ENCODE peak calls at places on chromosomes 13 and 19, in nine cellular contexts. N, H, J, I, O, C, P, S and X are unnamed samples.

GRCh38 chr13:87999791-88000190 is 328.6 kb downstream of the SLITRK5 start:
- DNase-seq in N (no peak), C (no peak), I (no peak), P (no peak), S (peak; percentile 18), H (no peak), O (no peak), J (no peak), X (no peak)

GRCh38 chr19:29630661-29631060 is 24.6 kb downstream of the POP4 start:
- DNase-seq in O (no peak), J (no peak), N (no peak), H (no peak), S (no peak), C (no peak), I (no peak), P (no peak), X (no peak)

GRCh38 chr19:928471-929259 is 2.8 kb downstream of the ARID3A start:
- DNase-seq in S (no peak), C (no peak), O (no peak), H (no peak), I (peak; percentile 34), J (no peak), P (no peak), N (no peak), X (no peak)

GRCh38 chr13:61255035-61255796 is 160.4 kb downstream of the PCDH20 start:
- DNase-seq in C (no peak), P (no peak), J (no peak), S (peak; percentile 78), O (no peak), I (peak; percentile 23), N (no peak), H (no peak), X (no peak)

GRCh38 chr19:46844067-46844489 is 6.6 kb downstream of the AP2S1 start:
- DNase-seq in N (no peak), P (no peak), C (no peak), S (no peak), H (no peak), O (no peak), I (peak; percentile 74), J (no peak), X (no peak)

GRCh38 chr19:620166-620862 is 13.0 kb downstream of the POLRMT start:
- DNase-seq in P (no peak), C (no peak), N (no peak), O (no peak), J (no peak), I (no peak), H (no peak), S (no peak), X (no peak)

GRCh38 chr19:34512254-34512796 is 30.8 kb downstream of the WTIP start:
- DNase-seq in C (no peak), I (no peak), H (no peak), J (no peak), S (no peak), N (no peak), O (no peak), P (no peak), X (no peak)

GRCh38 chr19:8194528-8195275 is 14.5 kb upstream of the CERS4 start:
- DNase-seq in P (peak; percentile 90), N (no peak), H (peak; percentile 75), S (no peak), J (no peak), C (peak; percentile 50), O (no peak), I (peak; percentile 33), X (no peak)

GRCh38 chr19:46579286-46579944 is 21.7 kb upstream of the CALM3 start:
- DNase-seq in S (peak; percentile 88), C (no peak), I (peak; percentile 48), J (no peak), O (no peak), H (peak; percentile 58), P (peak; percentile 46), N (no peak), X (peak; percentile 10)

GRCh38 chr19:56253737-56254136 is 18.8 kb upstream of the EDDM13 start:
- DNase-seq in J (no peak), O (no peak), P (peak; percentile 67), N (peak; percentile 20), I (peak; percentile 75), S (peak; percentile 46), H (no peak), C (no peak), X (no peak)

GRCh38 chr13:111247552-111247951 is 72.9 kb upstream of the TEX29 start:
- DNase-seq in P (no peak), O (no peak), S (no peak), N (no peak), I (no peak), C (peak; percentile 13), H (no peak), J (no peak), X (no peak)

GRCh38 chr19:42606660-42607351 is 12.1 kb upstream of the CEACAM8 start:
- DNase-seq in O (no peak), I (peak; percentile 49), S (peak; percentile 92), P (peak; percentile 53), J (peak; percentile 96), N (no peak), C (peak; percentile 73), H (peak; percentile 40), X (no peak)

DNA sequence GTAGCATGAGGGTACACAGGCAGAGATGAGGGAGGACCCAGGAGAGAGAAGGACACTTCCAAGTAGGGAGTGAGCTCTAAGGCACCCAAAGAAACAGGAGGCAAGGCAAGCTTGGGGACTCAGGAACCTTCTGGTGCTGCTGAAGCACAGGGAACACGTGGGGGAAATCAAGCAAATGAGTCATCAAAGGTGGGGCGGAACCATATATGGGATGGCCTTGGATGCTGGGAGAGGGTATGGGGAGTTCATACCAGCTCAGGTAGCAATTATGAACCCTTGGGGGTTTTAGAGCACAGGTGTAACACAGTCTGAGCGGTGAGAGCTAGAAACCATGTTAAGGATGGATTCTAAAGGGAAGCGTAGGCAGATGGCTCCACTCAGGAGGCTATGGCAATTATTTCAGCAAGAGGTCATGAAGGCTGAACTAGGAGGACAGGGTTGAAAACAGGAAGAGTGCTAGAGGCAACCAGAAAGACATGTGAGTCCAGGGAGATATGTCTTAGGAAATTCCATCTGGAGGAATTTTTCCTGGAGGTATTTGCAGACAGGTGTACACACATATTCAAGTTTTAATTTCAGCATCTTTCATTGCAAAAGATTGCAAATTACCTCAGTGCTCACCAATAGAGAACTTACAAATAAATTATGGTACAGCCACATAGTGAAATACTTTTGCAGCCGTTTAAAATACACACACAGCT is 77.1 kb downstream of the STARD13 start:
- DNase-seq in J (no peak), P (no peak), H (no peak), O (no peak), S (no peak), I (no peak), C (no peak), N (no peak), X (no peak)
- H3K27ac ChIP-seq in J (no peak overlapping the region), P (no peak overlapping the region), H (no peak overlapping the region), O (peak overlapping the region; percentile 71), S (no peak overlapping the region), I (no peak overlapping the region), C (peak overlapping the region; percentile 84), N (peak overlapping the region; percentile 79), X (no peak overlapping the region)

DNA sequence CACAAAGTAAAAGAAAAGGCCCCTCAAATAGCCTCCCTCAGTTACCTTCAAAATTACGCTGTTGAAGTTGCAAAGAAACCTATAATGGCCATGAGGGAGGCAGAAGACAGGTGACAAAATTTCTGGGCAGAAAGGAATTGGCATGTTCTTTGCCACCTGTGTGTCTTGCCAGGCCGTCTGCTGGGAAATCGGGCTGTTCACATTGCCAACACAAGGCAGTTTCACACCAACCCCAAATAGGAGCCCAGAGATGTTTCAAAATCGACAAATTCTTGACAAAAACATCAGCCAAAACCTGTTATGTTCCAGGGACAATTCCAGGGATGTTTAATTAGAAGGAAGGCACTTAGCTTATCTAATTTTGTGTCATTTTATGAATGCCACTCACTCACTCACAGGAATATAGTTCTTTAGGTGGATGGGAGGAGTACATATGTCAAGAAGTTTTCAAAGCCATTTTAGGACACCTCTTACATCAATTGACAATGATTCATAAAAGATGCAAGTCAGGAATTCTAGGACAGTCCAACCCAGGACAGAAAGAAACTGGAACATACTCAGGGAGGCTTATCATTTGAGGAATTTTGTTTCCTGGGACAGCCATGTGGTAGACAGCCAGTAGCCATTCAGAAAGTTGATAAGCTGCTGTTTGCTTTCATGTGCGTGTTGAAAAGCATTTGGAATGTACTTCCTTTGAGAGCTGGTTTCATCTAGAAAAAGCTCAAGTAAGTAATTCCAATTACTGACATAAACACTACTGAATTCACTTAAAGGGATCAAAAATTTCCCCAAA is 164.6 kb downstream of the RGCC start:
- DNase-seq in I (peak; percentile 78), N (no peak), O (no peak), J (no peak), S (no peak), H (no peak), P (no peak), C (no peak), X (no peak)
- H3K27ac ChIP-seq in I (peak overlapping the region; percentile 87), N (peak overlapping the region; percentile 31), O (peak overlapping the region; percentile 69), J (no peak overlapping the region), S (no peak overlapping the region), H (no peak overlapping the region), P (no peak overlapping the region), C (peak overlapping the region; percentile 30), X (no peak overlapping the region)

DNA sequence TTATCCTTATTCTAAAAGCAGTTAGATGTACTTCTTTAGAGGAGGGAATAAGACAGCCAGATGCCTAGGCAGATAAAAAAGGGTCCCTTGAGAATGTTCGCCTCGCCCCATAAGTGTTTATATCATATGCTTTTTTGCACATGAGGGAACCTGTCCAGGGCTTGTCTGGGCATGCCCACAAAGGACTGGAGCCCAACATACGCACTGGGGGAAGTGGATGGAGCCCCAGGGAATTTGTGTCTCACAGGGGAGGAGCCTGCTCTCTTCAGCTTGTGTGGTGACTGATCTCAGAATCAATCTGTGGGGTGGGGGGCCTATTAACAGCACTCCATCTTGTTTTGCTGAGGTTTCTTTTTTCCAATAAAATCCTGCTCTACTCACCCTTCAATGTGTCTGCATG is 22.6 kb downstream of the MED4 start:
- DNase-seq in P (no peak), H (no peak), O (no peak), C (no peak), J (no peak), S (no peak), I (no peak), N (no peak), X (no peak)
- H3K27ac ChIP-seq in P (no peak overlapping the region), H (no peak overlapping the region), O (no peak overlapping the region), C (no peak overlapping the region), J (no peak overlapping the region), S (peak overlapping the region; percentile 10), I (no peak overlapping the region), N (no peak overlapping the region), X (no peak overlapping the region)

GRCh38 chr19:41298327-41298964 is 11.5 kb upstream of the CCDC97 start:
- DNase-seq in S (no peak), J (peak; percentile 71), H (peak; percentile 80), O (peak; percentile 84), C (peak; percentile 78), P (no peak), N (peak; percentile 48), I (peak; percentile 85), X (no peak)

GRCh38 chr19:41299046-41299754 is 10.8 kb upstream of the CCDC97 start:
- DNase-seq in N (no peak), O (no peak), S (no peak), H (no peak), J (no peak), P (no peak), I (no peak), C (peak; percentile 59), X (no peak)

GRCh38 chr19:41302624-41303351 is 7.2 kb upstream of the CCDC97 start:
- DNase-seq in N (no peak), O (peak; percentile 65), P (peak; percentile 70), I (no peak), H (peak; percentile 86), J (peak; percentile 52), S (no peak), C (peak; percentile 66), X (no peak)

GRCh38 chr19:41297628-41298326 is 12.2 kb upstream of the CCDC97 start:
- DNase-seq in O (no peak), N (no peak), C (peak; percentile 71), P (no peak), J (no peak), H (peak; percentile 66), S (no peak), I (no peak), X (no peak)

GRCh38 chr19:41299755-41300089 is 10.2 kb upstream of the CCDC97 start:
- DNase-seq in N (peak; percentile 80), O (peak; percentile 84), S (no peak), C (peak; percentile 66), P (no peak), I (peak; percentile 78), H (peak; percentile 81), J (no peak), X (no peak)
- H3K27ac ChIP-seq in N (peak overlapping the region; percentile 57), O (peak overlapping the region; percentile 89), S (no peak overlapping the region), C (peak overlapping the region; percentile 89), P (peak overlapping the region; percentile 44), I (peak overlapping the region; percentile 93), H (peak overlapping the region; percentile 76), J (no peak overlapping the region), X (peak overlapping the region; percentile 58)